ENCODE peak calls at places on chromosomes 1 and 21, in seven cellular contexts. Q, P, S, I, R, W and T are unnamed samples.

GRCh38 chr1:31696246-31696645 is 7.6 kb downstream of the COL16A1 start:
- DNase-seq in I (peak; percentile 77), Q (no peak), W (no peak), P (no peak), R (no peak), S (no peak), T (no peak)

GRCh38 chr1:78864175-78864574 is 142.4 kb downstream of the ADGRL4 start:
- DNase-seq in R (no peak), I (no peak), Q (no peak), P (no peak), W (no peak), S (no peak), T (no peak)

GRCh38 chr1:2785631-2786328 is 15.7 kb downstream of the TTC34 start:
- DNase-seq in W (no peak), I (no peak), S (no peak), P (no peak), R (no peak), Q (no peak), T (no peak)

GRCh38 chr1:15617874-15618684 is 821 bp downstream of the DDI2 start:
- DNase-seq in P (peak; percentile 19), Q (no peak), I (peak; percentile 46), W (peak; percentile 71), R (peak; percentile 28), S (peak; percentile 20), T (no peak)

GRCh38 chr21:36949171-36950141 is 17.0 kb downstream of the HLCS start:
- DNase-seq in Q (no peak), P (no peak), I (no peak), S (no peak), W (no peak), R (no peak), T (no peak)

GRCh38 chr1:186680031-186681012 is at the start of gene PTGS2:
- DNase-seq in Q (peak; percentile 97), I (peak; percentile 37), R (no peak), W (no peak), P (peak; percentile 17), S (peak; percentile 78), T (no peak)

GRCh38 chr1:87196110-87196509 is 132.6 kb upstream of the LMO4 start:
- DNase-seq in Q (no peak), P (no peak), I (no peak), S (no peak), R (no peak), W (no peak), T (no peak)

GRCh38 chr21:25934130-25934529 is 199.4 kb downstream of the GABPA start:
- DNase-seq in S (no peak), W (no peak), Q (no peak), R (no peak), I (no peak), P (no peak), T (no peak)

GRCh38 chr1:247407180-247407616 is 8.8 kb upstream of the NLRP3 start:
- DNase-seq in S (no peak), W (no peak), R (peak; percentile 45), Q (no peak), P (peak; percentile 55), I (no peak), T (no peak)

GRCh38 chr1:212045981-212046380 is 10.4 kb downstream of the DTL start:
- DNase-seq in Q (no peak), W (no peak), I (no peak), S (no peak), R (no peak), P (no peak), T (no peak)

GRCh38 chr21:32403201-32403701 is 9.3 kb upstream of the EVA1C start:
- DNase-seq in I (peak; percentile 30), P (peak; percentile 69), W (peak; percentile 83), R (peak; percentile 31), Q (peak; percentile 59), S (peak; percentile 51), T (no peak)

GRCh38 chr1:35725591-35725990 is 6.9 kb upstream of the C1orf216 start:
- DNase-seq in R (no peak), P (no peak), S (no peak), W (no peak), I (no peak), Q (no peak), T (no peak)

GRCh38 chr1:192907545-192908243 is 98.9 kb downstream of the RGS2 start:
- DNase-seq in S (no peak), R (no peak), Q (peak; percentile 51), P (no peak), W (no peak), I (no peak), T (no peak)

GRCh38 chr1:29239142-29239541 is 2.8 kb downstream of the PTPRU start:
- DNase-seq in P (no peak), W (no peak), R (no peak), S (no peak), Q (no peak), I (no peak), T (no peak)

GRCh38 chr1:21344750-21345443 is 54.6 kb upstream of the ECE1 start:
- DNase-seq in I (no peak), Q (no peak), R (no peak), W (peak; percentile 26), P (no peak), S (no peak), T (no peak)

GRCh38 chr1:111864862-111865261 is 109.2 kb downstream of the DDX20 start:
- DNase-seq in R (no peak), Q (no peak), W (no peak), I (no peak), S (peak; percentile 2), P (no peak), T (no peak)

GRCh38 chr1:57202254-57202653 is 221.6 kb downstream of the DAB1 start:
- DNase-seq in P (no peak), W (no peak), R (no peak), Q (no peak), I (no peak), S (no peak), T (no peak)

GRCh38 chr21:42970946-42971653 is 3.3 kb upstream of the PKNOX1 start:
- DNase-seq in W (peak; percentile 78), S (no peak), P (no peak), Q (no peak), I (no peak), R (no peak), T (no peak)

GRCh38 chr1:159173303-159173702 is 1.9 kb downstream of the CADM3 start:
- DNase-seq in R (no peak), P (no peak), W (no peak), Q (no peak), I (no peak), S (no peak), T (no peak)

GRCh38 chr1:84847253-84848247 is 45.5 kb downstream of the LPAR3 start:
- DNase-seq in P (peak; percentile 7), Q (peak; percentile 96), I (peak; percentile 5), W (no peak), R (no peak), S (peak; percentile 61), T (no peak)

GRCh38 chr1:172902861-172903381 is 147.8 kb downstream of the TNFSF18 start:
- DNase-seq in W (no peak), I (no peak), P (no peak), S (no peak), R (no peak), Q (peak; percentile 81), T (no peak)

GRCh38 chr1:8134546-8135235 is 108.6 kb upstream of the ERRFI1 start:
- DNase-seq in I (no peak), S (no peak), P (no peak), R (no peak), Q (no peak), W (no peak), T (no peak)

GRCh38 chr1:160830321-160831153 is 32.1 kb downstream of the CD244 start:
- DNase-seq in I (no peak), R (peak; percentile 64), P (peak; percentile 78), S (peak; percentile 69), Q (peak; percentile 1), W (peak; percentile 93), T (no peak)

GRCh38 chr1:58829861-58830260 is 46.0 kb upstream of the JUN start:
- DNase-seq in W (no peak), S (no peak), I (no peak), P (no peak), Q (no peak), R (no peak), T (no peak)

GRCh38 chr1:209150114-209150513 is 433.4 kb upstream of the CAMK1G start:
- DNase-seq in P (no peak), R (no peak), W (peak; percentile 33), I (no peak), S (peak; percentile 73), Q (peak; percentile 14), T (no peak)